ENCODE peak calls at places on chromosomes 12 and 14, in seven cellular contexts. G is fibroblast of villous mesenchyme, C is activated gamma-delta T cell treated with Interleukin-2 at 50 U/mL for 16 hours, Y is DMS79 treated with DMSO at 0.1 percent for 48 hours, W is psoas muscle, P is HT1080, F is RPMI7951. V is an unnamed sample.

GRCh38 chr12:613996-614726 is 49.1 kb downstream of the NINJ2 start:
- DNase-seq in G (peak; percentile 22), C (peak; percentile 23), Y (no peak), W (no peak), P (peak; percentile 44), F (peak; percentile 11), V (no peak)

GRCh38 chr12:124513297-124513867 is 54.0 kb downstream of the NCOR2 start:
- DNase-seq in G (no peak), C (no peak), Y (no peak), W (no peak), P (peak; percentile 26), F (no peak), V (no peak)

GRCh38 chr14:95739356-95739755 is 25.4 kb upstream of the TCL1A start:
- DNase-seq in G (no peak), C (no peak), Y (no peak), W (no peak), P (no peak), F (no peak), V (no peak)

GRCh38 chr12:30908389-30909087 is 18.0 kb upstream of the TSPAN11 start:
- DNase-seq in G (peak; percentile 92), C (no peak), Y (peak; percentile 46), W (no peak), P (peak; percentile 9), F (peak; percentile 87), V (no peak)

GRCh38 chr14:96040836-96041371 is 1.7 kb downstream of the C14orf132 start:
- DNase-seq in G (peak; percentile 44), C (no peak), Y (no peak), W (no peak), P (no peak), F (peak; percentile 28), V (no peak)

GRCh38 chr12:77645966-77646598 is 184.6 kb upstream of the NAV3 start:
- DNase-seq in G (no peak), C (no peak), Y (no peak), W (no peak), P (no peak), F (no peak), V (peak; percentile 45)

GRCh38 chr14:50014809-50015208 is 101.6 kb downstream of the VCPKMT start:
- DNase-seq in G (no peak), C (no peak), Y (no peak), W (no peak), P (no peak), F (no peak), V (no peak)

GRCh38 chr12:24948452-24948815 is 467 bp downstream of the BCAT1 start:
- DNase-seq in G (peak; percentile 43), C (no peak), Y (no peak), W (no peak), P (peak; percentile 33), F (peak; percentile 58), V (no peak)

GRCh38 chr14:72594099-72594901 is 299.6 kb downstream of the DPF3 start:
- DNase-seq in G (no peak), C (peak; percentile 39), Y (no peak), W (no peak), P (no peak), F (no peak), V (no peak)

GRCh38 chr12:80101126-80101525 is 1.8 kb downstream of the OTOGL start:
- DNase-seq in G (no peak), C (no peak), Y (peak; percentile 97), W (no peak), P (no peak), F (peak; percentile 6), V (no peak)

GRCh38 chr14:59020382-59020781 is 168.1 kb upstream of the DAAM1 start:
- DNase-seq in G (peak; percentile 43), C (no peak), Y (no peak), W (no peak), P (peak; percentile 27), F (peak; percentile 44), V (no peak)

GRCh38 chr12:10115890-10116289 is 14.1 kb downstream of the CLEC7A start:
- DNase-seq in G (peak; percentile 38), C (no peak), Y (no peak), W (no peak), P (no peak), F (no peak), V (no peak)

GRCh38 chr14:52189330-52189729 is 78.2 kb upstream of the PTGDR start:
- DNase-seq in G (no peak), C (no peak), Y (no peak), W (no peak), P (no peak), F (no peak), V (no peak)

GRCh38 chr12:76763746-76764675 is at the start of gene ZDHHC17:
- DNase-seq in G (peak; percentile 96), C (peak; percentile 92), Y (peak; percentile 87), W (peak; percentile 96), P (peak; percentile 92), F (peak; percentile 90), V (peak; percentile 70)

GRCh38 chr14:25108959-25109358 is 59.0 kb upstream of the STXBP6 start:
- DNase-seq in G (no peak), C (no peak), Y (peak; percentile 39), W (no peak), P (peak; percentile 21), F (peak; percentile 54), V (no peak)

GRCh38 chr14:52268191-52269061 is 928 bp downstream of the PTGDR start:
- DNase-seq in G (peak; percentile 30), C (peak; percentile 20), Y (no peak), W (no peak), P (no peak), F (no peak), V (no peak)

GRCh38 chr14:65318636-65319506 is 93.7 kb upstream of the FUT8 start:
- DNase-seq in G (no peak), C (no peak), Y (no peak), W (no peak), P (no peak), F (no peak), V (no peak)

GRCh38 chr12:95820096-95820703 is 29.6 kb upstream of the NTN4 start:
- DNase-seq in G (peak; percentile 49), C (no peak), Y (peak; percentile 12), W (no peak), P (peak; percentile 41), F (peak; percentile 54), V (no peak)

GRCh38 chr12:16437281-16437816 is 89.9 kb downstream of the MGST1 start:
- DNase-seq in G (no peak), C (no peak), Y (no peak), W (no peak), P (no peak), F (no peak), V (no peak)

GRCh38 chr12:107349008-107349747 is 255.8 kb upstream of the CRY1 start:
- DNase-seq in G (peak; percentile 24), C (no peak), Y (peak; percentile 54), W (no peak), P (peak; percentile 99), F (peak; percentile 91), V (no peak)

GRCh38 chr12:58081488-58081887 is 140.1 kb downstream of the ATP23 start:
- DNase-seq in G (no peak), C (no peak), Y (no peak), W (no peak), P (no peak), F (no peak), V (no peak)

GRCh38 chr12:124814741-124815613 is 48.7 kb downstream of the SCARB1 start:
- DNase-seq in G (peak; percentile 83), C (no peak), Y (no peak), W (no peak), P (no peak), F (no peak), V (no peak)

GRCh38 chr12:130160711-130161231 is 1.5 kb upstream of the FZD10 start:
- DNase-seq in G (no peak), C (no peak), Y (no peak), W (no peak), P (no peak), F (no peak), V (no peak)

GRCh38 chr14:61127099-61127498 is 146.1 kb downstream of the SLC38A6 start:
- DNase-seq in G (no peak), C (no peak), Y (no peak), W (no peak), P (no peak), F (no peak), V (no peak)

GRCh38 chr12:87827638-87828264 is 201.4 kb downstream of the C12orf50 start:
- DNase-seq in G (peak; percentile 38), C (no peak), Y (no peak), W (no peak), P (peak; percentile 84), F (peak; percentile 25), V (no peak)

GRCh38 chr12:124381454-124382207 is 86.7 kb downstream of the RFLNA start:
- DNase-seq in G (peak; percentile 93), C (no peak), Y (no peak), W (peak; percentile 96), P (peak; percentile 76), F (peak; percentile 81), V (no peak)

GRCh38 chr14:76343386-76343785 is 32.6 kb upstream of the ESRRB start:
- DNase-seq in G (no peak), C (no peak), Y (no peak), W (no peak), P (no peak), F (no peak), V (no peak)

GRCh38 chr14:77301103-77301502 is 19.6 kb downstream of the POMT2 start:
- DNase-seq in G (peak; percentile 91), C (peak; percentile 52), Y (peak; percentile 21), W (peak; percentile 92), P (peak; percentile 61), F (peak; percentile 65), V (peak; percentile 82)

GRCh38 chr14:31806249-31806648 is 245.0 kb downstream of the NUBPL start:
- DNase-seq in G (no peak), C (no peak), Y (no peak), W (no peak), P (no peak), F (no peak), V (no peak)

GRCh38 chr12:100391856-100392255 is 35.0 kb downstream of the SLC17A8 start:
- DNase-seq in G (no peak), C (no peak), Y (no peak), W (no peak), P (no peak), F (no peak), V (no peak)

GRCh38 chr14:21264025-21264801 is 5.0 kb downstream of the HNRNPC start:
- DNase-seq in G (peak; percentile 66), C (no peak), Y (no peak), W (no peak), P (peak; percentile 83), F (peak; percentile 87), V (no peak)

GRCh38 chr12:72272731-72273498 is 745 bp downstream of the TRHDE start:
- DNase-seq in G (no peak), C (no peak), Y (no peak), W (peak; percentile 60), P (no peak), F (no peak), V (no peak)